ENCODE peak calls at places on chromosomes 6 and 20, in four cellular contexts. One of them, this sample, is unnamed. For H3K4me1, the result is how much of the 10 kb centered on the place peaks cover.

GRCh38 chr6:140462495-140463311 is 1088.3 kb upstream of the CITED2 start:
- DNase-seq in PC-9: peak
- DNase-seq in H1: no peak
- DNase-seq in foreskin keratinocyte: peak
- DNase-seq in this sample: peak

GRCh38 chr20:19968488-19969073 is 48.6 kb upstream of the NAA20 start:
- DNase-seq in PC-9: peak
- DNase-seq in foreskin keratinocyte: no peak
- DNase-seq in H1: no peak
- DNase-seq in this sample: peak

GRCh38 chr6:122719176-122719575 is 60.3 kb upstream of the FABP7 start:
- DNase-seq in H1: no peak
- DNase-seq in PC-9: no peak
- DNase-seq in foreskin keratinocyte: no peak
- DNase-seq in this sample: no peak

GRCh38 chr6:27669278-27669797 is 196.4 kb upstream of the ZNF184 start:
- DNase-seq in H1: no peak
- DNase-seq in PC-9: peak
- DNase-seq in foreskin keratinocyte: peak
- DNase-seq in this sample: peak

GRCh38 chr6:160733045-160733646 is 31.1 kb downstream of the PLG start:
- DNase-seq in foreskin keratinocyte: peak
- DNase-seq in H1: no peak
- DNase-seq in PC-9: peak
- DNase-seq in this sample: peak

GRCh38 chr6:20569000-20569610 is 34.8 kb downstream of the CDKAL1 start:
- DNase-seq in PC-9: no peak
- DNase-seq in foreskin keratinocyte: peak
- DNase-seq in H1: no peak
- DNase-seq in this sample: peak

GRCh38 chr20:47198254-47198671 is 158.2 kb downstream of the ZMYND8 start:
- DNase-seq in H1: no peak
- DNase-seq in foreskin keratinocyte: peak
- DNase-seq in PC-9: no peak
- DNase-seq in this sample: peak

GRCh38 chr20:32189691-32190607 is 17.6 kb downstream of the PLAGL2 start:
- DNase-seq in foreskin keratinocyte: no peak
- DNase-seq in PC-9: no peak
- DNase-seq in H1: no peak
- DNase-seq in this sample: no peak

GRCh38 chr20:57911512-57912226 is 201.9 kb upstream of the PMEPA1 start:
- DNase-seq in PC-9: no peak
- DNase-seq in H1: no peak
- DNase-seq in foreskin keratinocyte: no peak
- DNase-seq in this sample: no peak

GRCh38 chr6:43468748-43469681 is 8.4 kb upstream of the TJAP1 start:
- DNase-seq in PC-9: peak
- DNase-seq in foreskin keratinocyte: no peak
- DNase-seq in H1: no peak
- DNase-seq in this sample: no peak

GRCh38 chr6:73688351-73688750 is 7.7 kb upstream of the CD109 start:
- DNase-seq in H1: no peak
- DNase-seq in foreskin keratinocyte: no peak
- DNase-seq in PC-9: no peak
- DNase-seq in this sample: no peak

DNA sequence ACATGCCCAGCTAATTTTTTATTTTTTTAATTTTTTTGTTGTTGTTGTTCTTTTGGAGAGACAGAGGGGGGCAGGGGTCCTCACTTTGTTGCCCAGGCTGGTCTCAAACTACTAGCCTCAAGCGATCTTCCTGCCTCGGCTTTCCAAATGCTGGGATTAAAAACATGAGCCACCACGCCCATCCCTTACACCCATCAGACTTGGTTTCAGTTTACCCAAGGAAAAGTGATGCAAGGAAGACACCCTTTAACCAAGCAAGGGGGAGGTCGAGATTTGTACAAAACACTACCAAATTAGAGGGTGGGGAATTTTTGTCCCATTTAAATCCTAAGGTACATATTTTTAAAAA is 210.1 kb downstream of the ARHGAP18 start:
- DNase-seq in H1: no peak
- DNase-seq in PC-9: no peak
- DNase-seq in foreskin keratinocyte: no peak
- DNase-seq in this sample: no peak
- H3K4me1 ChIP-seq in H1: under half
- H3K4me1 ChIP-seq in PC-9: under half
- H3K4me1 ChIP-seq in foreskin keratinocyte: half or more
- H3K4me1 ChIP-seq in this sample: half or more

GRCh38 chr20:37726321-37726720 is 32.5 kb downstream of the CTNNBL1 start:
- DNase-seq in foreskin keratinocyte: no peak
- DNase-seq in H1: no peak
- DNase-seq in PC-9: no peak
- DNase-seq in this sample: no peak
- H3K4me1 ChIP-seq in foreskin keratinocyte: under half
- H3K4me1 ChIP-seq in H1: under half
- H3K4me1 ChIP-seq in PC-9: under half
- H3K4me1 ChIP-seq in this sample: under half

DNA sequence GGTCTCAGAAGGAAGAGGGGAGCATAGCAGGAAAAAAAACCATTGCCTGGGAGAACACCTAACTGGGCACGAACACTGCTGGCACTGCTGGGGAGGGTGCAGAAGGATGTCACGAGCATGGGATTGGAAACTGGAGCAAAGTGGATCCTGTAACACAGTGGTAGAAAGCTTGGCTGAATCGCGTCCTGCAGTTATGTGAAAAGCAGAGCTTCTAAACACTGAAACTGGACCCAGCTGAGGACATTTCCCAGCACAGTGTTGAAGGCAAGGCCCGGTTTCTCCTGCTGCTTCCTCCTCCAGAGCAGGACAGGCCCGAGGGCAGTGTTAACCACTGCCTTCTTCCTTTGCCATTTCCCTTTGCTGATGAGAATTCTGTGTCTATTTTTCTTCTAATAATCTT is 6.7 kb downstream of the APMAP start:
- DNase-seq in H1: no peak
- DNase-seq in PC-9: no peak
- DNase-seq in foreskin keratinocyte: no peak
- DNase-seq in this sample: no peak
- H3K4me1 ChIP-seq in H1: under half
- H3K4me1 ChIP-seq in PC-9: under half
- H3K4me1 ChIP-seq in foreskin keratinocyte: under half
- H3K4me1 ChIP-seq in this sample: under half

GRCh38 chr6:15444881-15445280 is 199.0 kb downstream of the JARID2 start:
- DNase-seq in PC-9: no peak
- DNase-seq in H1: no peak
- DNase-seq in foreskin keratinocyte: no peak
- DNase-seq in this sample: no peak
- H3K4me1 ChIP-seq in PC-9: half or more
- H3K4me1 ChIP-seq in H1: under half
- H3K4me1 ChIP-seq in foreskin keratinocyte: under half
- H3K4me1 ChIP-seq in this sample: under half

DNA sequence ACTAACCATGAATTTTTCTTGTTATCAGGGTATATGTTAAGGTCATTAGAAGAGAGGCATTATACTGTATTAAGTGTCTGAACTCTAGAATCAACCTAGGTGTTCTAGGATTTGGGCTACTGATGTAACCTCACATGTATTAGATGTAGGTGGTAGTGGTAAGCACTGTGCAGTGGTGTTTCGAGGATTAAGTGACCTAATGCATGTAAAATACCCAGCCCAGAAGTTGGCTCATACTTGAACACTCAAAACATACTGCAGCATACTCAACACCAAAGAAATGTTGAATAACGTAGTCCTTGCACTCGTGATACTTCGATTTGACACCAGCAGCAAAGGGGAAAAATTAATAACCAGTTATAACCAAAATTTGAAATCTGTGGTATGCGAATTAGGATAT is 48.7 kb downstream of the QKI start:
- DNase-seq in H1: no peak
- DNase-seq in foreskin keratinocyte: no peak
- DNase-seq in PC-9: no peak
- DNase-seq in this sample: no peak
- H3K4me1 ChIP-seq in H1: under half
- H3K4me1 ChIP-seq in foreskin keratinocyte: under half
- H3K4me1 ChIP-seq in PC-9: under half
- H3K4me1 ChIP-seq in this sample: under half

This sample was measured in mammary epithelial cell.